ENCODE peak calls at places on chromosomes 6 and 20, in four cellular contexts. J is fibroblast of mammary gland, F is AG04450, L is left ventricle myocardium inferior. K is an unnamed sample.

GRCh38 chr20:50012282-50013263 is 29.8 kb downstream of the SNAI1 start:
- DNase-seq in L (no peak), F (no peak), J (no peak), K (no peak)

GRCh38 chr6:19705606-19706005 is 131.6 kb upstream of the ID4 start:
- DNase-seq in L (no peak), F (no peak), J (no peak), K (peak)

GRCh38 chr6:35694462-35694861 is 5.7 kb upstream of the FKBP5 start:
- DNase-seq in J (peak), L (no peak), F (no peak), K (no peak)

GRCh38 chr6:157151029-157151428 is 172.3 kb downstream of the TMEM242 start:
- DNase-seq in J (no peak), F (no peak), L (no peak), K (no peak)

GRCh38 chr6:220736-221475 is 71.4 kb upstream of the DUSP22 start:
- DNase-seq in F (no peak), L (no peak), J (peak), K (peak)

GRCh38 chr6:85675030-85675819 is 32.5 kb upstream of the SYNCRIP start:
- DNase-seq in L (no peak), F (no peak), J (peak), K (peak)

GRCh38 chr6:106149472-106150069 is 63.4 kb downstream of the PRDM1 start:
- DNase-seq in F (no peak), J (no peak), L (no peak), K (no peak)

GRCh38 chr6:71665931-71666330 is 220.4 kb upstream of the RIMS1 start:
- DNase-seq in L (no peak), J (no peak), F (no peak), K (peak)

GRCh38 chr6:21595265-21595950 is 1.9 kb downstream of the SOX4 start:
- DNase-seq in J (peak), L (peak), F (no peak), K (peak)

GRCh38 chr6:91082311-91082803 is 495.5 kb upstream of the MAP3K7 start:
- DNase-seq in F (no peak), L (no peak), J (peak), K (no peak)

DNA sequence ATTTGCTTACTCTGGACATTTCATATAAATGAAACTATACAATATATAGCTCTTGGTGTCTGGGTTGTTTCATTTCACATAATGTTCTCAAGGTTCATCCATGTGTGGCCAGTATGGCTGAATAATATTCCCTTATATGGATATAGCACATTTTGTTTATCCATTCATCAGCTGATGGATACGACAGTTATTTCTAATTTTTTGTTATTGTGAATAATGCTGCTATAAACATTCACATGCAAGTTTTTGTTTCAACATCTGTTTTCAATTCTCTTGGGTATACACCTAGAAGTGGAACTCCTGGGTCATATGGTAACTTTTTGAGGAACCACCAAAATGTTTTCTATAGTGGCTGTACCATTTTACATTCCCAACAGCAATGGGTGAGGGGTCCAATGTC is 101.1 kb downstream of the CDK19 start:
- DNase-seq in L (no peak), F (peak), J (peak), K (no peak)
- H3K4me3 ChIP-seq in L (no peak), F (no peak), J (no peak), K (no peak)

GRCh38 chr20:19893356-19893755 is 123.8 kb upstream of the NAA20 start:
- DNase-seq in J (peak), F (no peak), L (no peak), K (no peak)
- TF ChIP-seq CTCF in J (no peak), F (no peak), L (no peak), K (no peak)

DNA sequence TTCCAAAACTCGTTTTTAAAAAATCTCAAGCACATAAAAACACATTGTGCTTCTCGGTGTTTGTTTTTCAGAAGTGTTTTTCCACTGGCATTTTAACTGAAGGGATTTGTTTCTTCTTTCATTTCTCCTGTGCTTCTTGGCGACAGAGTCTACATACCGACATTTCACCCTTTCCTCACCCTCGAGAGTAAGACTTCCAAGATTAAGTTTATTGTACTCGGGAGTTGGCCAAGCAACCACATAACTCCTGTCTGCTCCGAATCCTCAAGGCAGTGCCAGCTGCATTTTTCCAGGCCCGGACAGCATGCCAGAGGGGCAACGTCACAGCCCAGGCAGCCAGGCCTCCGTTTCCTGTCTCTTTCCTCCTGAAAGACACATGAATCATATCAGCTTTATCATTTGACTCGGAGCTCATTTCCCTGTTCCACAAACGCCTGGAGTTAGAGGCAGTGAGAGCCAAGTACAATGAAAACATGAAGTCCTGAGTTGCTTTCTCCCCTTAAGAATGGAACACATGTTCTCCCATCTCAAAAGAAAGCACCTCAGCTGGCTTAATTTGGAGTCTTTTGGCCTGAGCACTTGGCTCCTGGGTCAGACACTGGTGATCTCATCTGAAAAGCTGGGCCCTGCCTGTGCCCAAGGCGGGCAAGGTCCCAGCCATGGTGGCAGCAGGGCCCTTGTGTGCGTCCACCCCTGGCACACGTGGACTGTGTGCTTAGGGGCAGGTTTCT is 23.2 kb upstream of the FAM50B start:
- DNase-seq in L (peak), J (peak), F (peak), K (peak)
- H3K4me3 ChIP-seq in L (peak), J (peak), F (no peak), K (peak)

DNA sequence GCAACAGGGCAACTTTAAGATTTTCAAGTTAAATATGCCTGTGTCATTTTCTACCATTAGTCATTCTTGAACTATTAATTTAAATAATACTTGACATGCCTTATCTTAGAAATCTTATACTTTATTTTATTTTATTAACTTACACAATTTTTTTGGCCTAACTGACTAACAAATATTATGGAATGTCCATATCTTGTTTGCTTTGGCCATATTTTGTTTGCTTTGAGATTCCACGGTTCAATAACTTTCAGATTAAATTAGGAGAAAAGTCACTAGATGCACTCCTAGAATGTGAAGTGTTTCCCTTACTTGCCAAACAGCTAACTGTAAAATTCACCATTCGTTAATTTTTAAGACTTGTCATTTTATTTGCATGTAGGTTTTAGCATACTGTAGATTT is 684.0 kb upstream of the MANEA start:
- DNase-seq in F (no peak), L (no peak), J (no peak), K (no peak)
- TF ChIP-seq CTCF in F (no peak), L (no peak), J (no peak), K (no peak)

GRCh38 chr20:41260734-41261220 is 56.8 kb downstream of the ZHX3 start:
- DNase-seq in F (no peak), J (no peak), L (no peak), K (no peak)

GRCh38 chr20:41258489-41258888 is 59.0 kb downstream of the ZHX3 start:
- DNase-seq in F (no peak), L (no peak), J (peak), K (no peak)

GRCh38 chr20:41261790-41262717 is 55.5 kb downstream of the ZHX3 start:
- DNase-seq in F (no peak), L (no peak), J (peak), K (no peak)

GRCh38 chr20:41261260-41261659 is 56.3 kb downstream of the ZHX3 start:
- DNase-seq in L (no peak), F (no peak), J (no peak), K (no peak)

GRCh38 chr20:41259309-41259708 is 58.2 kb downstream of the ZHX3 start:
- DNase-seq in J (no peak), F (no peak), L (no peak), K (no peak)
- H3K4me3 ChIP-seq in J (no peak), F (no peak), L (no peak), K (no peak)

DNA sequence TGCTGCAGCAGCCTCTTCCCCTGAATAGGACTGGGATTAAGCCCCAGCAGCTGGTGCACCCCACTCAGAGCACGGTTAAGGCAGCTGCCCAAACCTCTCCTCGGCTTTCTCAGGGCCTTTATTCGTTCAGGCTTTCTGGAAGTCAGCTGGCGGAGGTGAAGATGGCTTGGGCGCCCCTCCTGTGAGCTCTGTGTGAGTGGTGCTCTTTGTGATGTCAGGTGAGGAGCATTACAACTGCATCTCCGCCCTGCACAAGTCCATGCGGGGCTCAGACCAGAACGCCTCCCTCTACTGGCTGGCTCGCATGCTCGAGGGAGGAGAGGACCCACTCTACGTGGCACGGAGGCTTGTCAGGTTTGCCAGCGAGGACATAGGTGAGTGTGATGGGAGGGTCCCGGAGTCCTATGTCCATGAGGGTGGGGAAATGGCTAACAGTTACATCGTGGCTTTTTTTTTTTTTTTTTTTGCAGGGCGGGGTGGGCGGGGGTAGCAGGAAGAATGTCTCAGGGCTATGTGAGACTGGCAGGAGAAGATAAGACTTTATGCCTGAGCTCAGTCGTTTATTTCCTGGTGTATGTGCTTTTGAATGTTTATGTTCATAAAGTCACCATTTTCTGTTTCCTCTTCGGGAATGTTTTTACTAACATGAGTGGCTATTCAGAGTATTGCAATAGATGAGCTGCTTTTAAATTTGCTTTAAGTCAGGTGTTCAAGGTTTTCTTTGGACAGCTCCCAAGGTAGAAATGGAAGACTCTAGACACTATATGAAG is 18.2 kb downstream of the WRNIP1 start:
- DNase-seq in J (no peak), F (no peak), L (no peak), K (no peak)
- TF ChIP-seq CTCF in J (no peak), F (peak), L (no peak), K (no peak)